ENCODE peak calls at places on chromosomes 1 and 21, in nine cellular contexts. One of them, this sample, is unnamed.

GRCh38 chr21:33732038-33732437 is 89.7 kb downstream of the ITSN1 start:
- DNase-seq in astrocyte of the spinal cord: no peak
- DNase-seq in endothelial cell: no peak
- DNase-seq in non-pigmented ciliary epithelial cell: no peak
- DNase-seq in omental fat pad: no peak
- DNase-seq in breast epithelium: no peak
- DNase-seq in PC-3: no peak
- DNase-seq in tibial nerve: no peak
- DNase-seq in psoas muscle: no peak
- DNase-seq in this sample: no peak

GRCh38 chr1:18166929-18167328 is 59.3 kb downstream of the IGSF21 start:
- DNase-seq in breast epithelium: no peak
- DNase-seq in PC-3: no peak
- DNase-seq in endothelial cell: no peak
- DNase-seq in omental fat pad: no peak
- DNase-seq in non-pigmented ciliary epithelial cell: no peak
- DNase-seq in tibial nerve: no peak
- DNase-seq in astrocyte of the spinal cord: no peak
- DNase-seq in psoas muscle: no peak
- DNase-seq in this sample: no peak

GRCh38 chr1:181479137-181479745 is 4.1 kb upstream of the CACNA1E start:
- DNase-seq in breast epithelium: no peak
- DNase-seq in tibial nerve: no peak
- DNase-seq in endothelial cell: peak; percentile 43
- DNase-seq in non-pigmented ciliary epithelial cell: peak; percentile 26
- DNase-seq in PC-3: peak; percentile 63
- DNase-seq in psoas muscle: peak; percentile 24
- DNase-seq in omental fat pad: no peak
- DNase-seq in astrocyte of the spinal cord: peak; percentile 55
- DNase-seq in this sample: peak; percentile 73

GRCh38 chr1:94927405-94928175 is 680 bp upstream of the CNN3 start:
- DNase-seq in non-pigmented ciliary epithelial cell: no peak
- DNase-seq in PC-3: no peak
- DNase-seq in psoas muscle: no peak
- DNase-seq in astrocyte of the spinal cord: peak; percentile 70
- DNase-seq in endothelial cell: no peak
- DNase-seq in breast epithelium: no peak
- DNase-seq in tibial nerve: no peak
- DNase-seq in omental fat pad: no peak
- DNase-seq in this sample: no peak

GRCh38 chr1:48196168-48196716 is 26.3 kb upstream of the SLC5A9 start:
- DNase-seq in PC-3: no peak
- DNase-seq in breast epithelium: no peak
- DNase-seq in non-pigmented ciliary epithelial cell: no peak
- DNase-seq in tibial nerve: no peak
- DNase-seq in endothelial cell: no peak
- DNase-seq in psoas muscle: no peak
- DNase-seq in omental fat pad: no peak
- DNase-seq in astrocyte of the spinal cord: no peak
- DNase-seq in this sample: no peak

GRCh38 chr1:108503062-108503740 is 53.1 kb downstream of the NBPF6 start:
- DNase-seq in endothelial cell: no peak
- DNase-seq in tibial nerve: no peak
- DNase-seq in astrocyte of the spinal cord: peak; percentile 46
- DNase-seq in psoas muscle: no peak
- DNase-seq in non-pigmented ciliary epithelial cell: peak; percentile 36
- DNase-seq in breast epithelium: no peak
- DNase-seq in omental fat pad: no peak
- DNase-seq in PC-3: peak; percentile 79
- DNase-seq in this sample: peak; percentile 25

GRCh38 chr1:64917328-64917861 is 49.0 kb downstream of the JAK1 start:
- DNase-seq in breast epithelium: no peak
- DNase-seq in non-pigmented ciliary epithelial cell: peak; percentile 97
- DNase-seq in endothelial cell: peak; percentile 14
- DNase-seq in omental fat pad: peak; percentile 37
- DNase-seq in tibial nerve: peak; percentile 28
- DNase-seq in PC-3: peak; percentile 85
- DNase-seq in astrocyte of the spinal cord: peak; percentile 97
- DNase-seq in psoas muscle: peak; percentile 70
- DNase-seq in this sample: peak; percentile 76

GRCh38 chr1:230828421-230828820 is 39.9 kb downstream of the C1orf198 start:
- DNase-seq in non-pigmented ciliary epithelial cell: no peak
- DNase-seq in endothelial cell: no peak
- DNase-seq in astrocyte of the spinal cord: no peak
- DNase-seq in omental fat pad: no peak
- DNase-seq in tibial nerve: no peak
- DNase-seq in psoas muscle: no peak
- DNase-seq in PC-3: no peak
- DNase-seq in breast epithelium: no peak
- DNase-seq in this sample: no peak

GRCh38 chr1:150553392-150554085 is 4.3 kb downstream of the ADAMTSL4 start:
- DNase-seq in breast epithelium: no peak
- DNase-seq in PC-3: no peak
- DNase-seq in endothelial cell: no peak
- DNase-seq in non-pigmented ciliary epithelial cell: no peak
- DNase-seq in astrocyte of the spinal cord: no peak
- DNase-seq in psoas muscle: no peak
- DNase-seq in omental fat pad: no peak
- DNase-seq in tibial nerve: no peak
- DNase-seq in this sample: no peak

GRCh38 chr1:207815913-207816312 is 64.1 kb downstream of the CD46 start:
- DNase-seq in psoas muscle: no peak
- DNase-seq in breast epithelium: no peak
- DNase-seq in astrocyte of the spinal cord: no peak
- DNase-seq in PC-3: peak; percentile 85
- DNase-seq in omental fat pad: no peak
- DNase-seq in endothelial cell: no peak
- DNase-seq in non-pigmented ciliary epithelial cell: no peak
- DNase-seq in tibial nerve: no peak
- DNase-seq in this sample: no peak

GRCh38 chr1:29259802-29260441 is 23.6 kb downstream of the PTPRU start:
- DNase-seq in PC-3: no peak
- DNase-seq in non-pigmented ciliary epithelial cell: no peak
- DNase-seq in psoas muscle: peak; percentile 67
- DNase-seq in omental fat pad: no peak
- DNase-seq in astrocyte of the spinal cord: peak; percentile 30
- DNase-seq in tibial nerve: peak; percentile 33
- DNase-seq in endothelial cell: peak; percentile 46
- DNase-seq in breast epithelium: no peak
- DNase-seq in this sample: peak; percentile 73

GRCh38 chr1:205948886-205949285 is 5.6 kb upstream of the SLC26A9 start:
- DNase-seq in omental fat pad: no peak
- DNase-seq in astrocyte of the spinal cord: no peak
- DNase-seq in non-pigmented ciliary epithelial cell: no peak
- DNase-seq in PC-3: no peak
- DNase-seq in breast epithelium: no peak
- DNase-seq in endothelial cell: no peak
- DNase-seq in tibial nerve: no peak
- DNase-seq in psoas muscle: no peak
- DNase-seq in this sample: no peak

GRCh38 chr1:151133339-151133761 is 13.1 kb downstream of the SEMA6C start:
- DNase-seq in psoas muscle: no peak
- DNase-seq in endothelial cell: no peak
- DNase-seq in non-pigmented ciliary epithelial cell: no peak
- DNase-seq in breast epithelium: no peak
- DNase-seq in omental fat pad: no peak
- DNase-seq in astrocyte of the spinal cord: no peak
- DNase-seq in PC-3: no peak
- DNase-seq in tibial nerve: no peak
- DNase-seq in this sample: no peak

GRCh38 chr1:3577300-3577699 is 34.0 kb downstream of the MEGF6 start:
- DNase-seq in breast epithelium: no peak
- DNase-seq in omental fat pad: no peak
- DNase-seq in tibial nerve: no peak
- DNase-seq in non-pigmented ciliary epithelial cell: peak; percentile 38
- DNase-seq in PC-3: no peak
- DNase-seq in astrocyte of the spinal cord: peak; percentile 64
- DNase-seq in endothelial cell: no peak
- DNase-seq in psoas muscle: no peak
- DNase-seq in this sample: no peak

GRCh38 chr1:246724725-246725095 is 501 bp downstream of the SCCPDH start:
- DNase-seq in endothelial cell: no peak
- DNase-seq in PC-3: peak; percentile 57
- DNase-seq in non-pigmented ciliary epithelial cell: no peak
- DNase-seq in omental fat pad: no peak
- DNase-seq in astrocyte of the spinal cord: peak; percentile 64
- DNase-seq in tibial nerve: no peak
- DNase-seq in psoas muscle: no peak
- DNase-seq in breast epithelium: no peak
- DNase-seq in this sample: peak; percentile 9

GRCh38 chr1:109099871-109100757 is 9.6 kb downstream of the TMEM167B start:
- DNase-seq in breast epithelium: peak; percentile 98
- DNase-seq in omental fat pad: peak; percentile 89
- DNase-seq in astrocyte of the spinal cord: peak; percentile 98
- DNase-seq in PC-3: peak; percentile 97
- DNase-seq in tibial nerve: peak; percentile 95
- DNase-seq in psoas muscle: peak; percentile 96
- DNase-seq in non-pigmented ciliary epithelial cell: peak; percentile 82
- DNase-seq in endothelial cell: peak; percentile 94
- DNase-seq in this sample: peak; percentile 96

GRCh38 chr1:65757531-65757930 is 35.2 kb upstream of the PDE4B start:
- DNase-seq in tibial nerve: no peak
- DNase-seq in endothelial cell: no peak
- DNase-seq in PC-3: no peak
- DNase-seq in astrocyte of the spinal cord: no peak
- DNase-seq in non-pigmented ciliary epithelial cell: no peak
- DNase-seq in omental fat pad: no peak
- DNase-seq in psoas muscle: no peak
- DNase-seq in breast epithelium: no peak
- DNase-seq in this sample: no peak

GRCh38 chr21:44551290-44552015 is at the start of gene KRTAP10-2:
- DNase-seq in omental fat pad: no peak
- DNase-seq in psoas muscle: no peak
- DNase-seq in endothelial cell: peak; percentile 2
- DNase-seq in astrocyte of the spinal cord: no peak
- DNase-seq in tibial nerve: no peak
- DNase-seq in PC-3: no peak
- DNase-seq in breast epithelium: peak; percentile 36
- DNase-seq in non-pigmented ciliary epithelial cell: no peak
- DNase-seq in this sample: no peak

GRCh38 chr21:29145837-29146453 is 15.5 kb downstream of the MAP3K7CL start:
- DNase-seq in astrocyte of the spinal cord: no peak
- DNase-seq in PC-3: no peak
- DNase-seq in omental fat pad: no peak
- DNase-seq in psoas muscle: no peak
- DNase-seq in non-pigmented ciliary epithelial cell: no peak
- DNase-seq in breast epithelium: no peak
- DNase-seq in tibial nerve: no peak
- DNase-seq in endothelial cell: no peak
- DNase-seq in this sample: peak; percentile 77

This sample was measured in RWPE1.